ENCODE peak calls at places on chromosomes 11 and 22, in eight cellular contexts. One of them, this sample, is unnamed.

GRCh38 chr11:61607920-61608599 is 27.2 kb upstream of the SYT7 start:
- DNase-seq in endothelial cell of umbilical vein: no peak
- DNase-seq in transverse colon: no peak
- DNase-seq in A549: no peak
- DNase-seq in uterus: no peak
- DNase-seq in IMR-90: no peak
- DNase-seq in GM12891: no peak
- DNase-seq in stomach: no peak
- DNase-seq in this sample: no peak

GRCh38 chr22:17678817-17679385 is 40.3 kb downstream of the BCL2L13 start:
- DNase-seq in GM12891: no peak
- DNase-seq in IMR-90: no peak
- DNase-seq in A549: no peak
- DNase-seq in uterus: no peak
- DNase-seq in endothelial cell of umbilical vein: no peak
- DNase-seq in transverse colon: no peak
- DNase-seq in stomach: no peak
- DNase-seq in this sample: no peak

GRCh38 chr11:83292709-83293435 is 6.7 kb upstream of the CCDC90B start:
- DNase-seq in transverse colon: no peak
- DNase-seq in IMR-90: peak
- DNase-seq in stomach: no peak
- DNase-seq in endothelial cell of umbilical vein: peak
- DNase-seq in A549: peak
- DNase-seq in uterus: peak
- DNase-seq in GM12891: peak
- DNase-seq in this sample: peak

GRCh38 chr11:2806351-2807058 is 79.1 kb downstream of the CDKN1C start:
- DNase-seq in stomach: peak
- DNase-seq in endothelial cell of umbilical vein: no peak
- DNase-seq in transverse colon: peak
- DNase-seq in IMR-90: no peak
- DNase-seq in GM12891: no peak
- DNase-seq in uterus: peak
- DNase-seq in A549: no peak
- DNase-seq in this sample: no peak

GRCh38 chr11:124807201-124807600 is 7.0 kb upstream of the MSANTD2 start:
- DNase-seq in transverse colon: no peak
- DNase-seq in stomach: no peak
- DNase-seq in endothelial cell of umbilical vein: no peak
- DNase-seq in A549: no peak
- DNase-seq in IMR-90: no peak
- DNase-seq in GM12891: no peak
- DNase-seq in uterus: no peak
- DNase-seq in this sample: no peak

GRCh38 chr11:113387605-113388211 is at the start of gene ANKK1:
- DNase-seq in IMR-90: no peak
- DNase-seq in uterus: no peak
- DNase-seq in stomach: no peak
- DNase-seq in endothelial cell of umbilical vein: no peak
- DNase-seq in A549: no peak
- DNase-seq in GM12891: no peak
- DNase-seq in transverse colon: peak
- DNase-seq in this sample: no peak

GRCh38 chr11:122180435-122180834 is 64.4 kb upstream of the BLID start:
- DNase-seq in A549: peak
- DNase-seq in transverse colon: no peak
- DNase-seq in stomach: no peak
- DNase-seq in uterus: peak
- DNase-seq in GM12891: no peak
- DNase-seq in IMR-90: peak
- DNase-seq in endothelial cell of umbilical vein: peak
- DNase-seq in this sample: no peak

GRCh38 chr11:1557168-1557884 is 14.7 kb downstream of the DUSP8 start:
- DNase-seq in GM12891: no peak
- DNase-seq in IMR-90: no peak
- DNase-seq in transverse colon: no peak
- DNase-seq in A549: no peak
- DNase-seq in uterus: no peak
- DNase-seq in stomach: no peak
- DNase-seq in endothelial cell of umbilical vein: no peak
- DNase-seq in this sample: no peak

GRCh38 chr22:44159230-44159629 is 21.5 kb upstream of the PARVG start:
- DNase-seq in uterus: peak
- DNase-seq in endothelial cell of umbilical vein: no peak
- DNase-seq in transverse colon: peak
- DNase-seq in stomach: no peak
- DNase-seq in GM12891: no peak
- DNase-seq in IMR-90: no peak
- DNase-seq in A549: no peak
- DNase-seq in this sample: no peak

GRCh38 chr11:17354070-17354924 is 2.7 kb downstream of the NCR3LG1 start:
- DNase-seq in stomach: peak
- DNase-seq in transverse colon: peak
- DNase-seq in A549: peak
- DNase-seq in endothelial cell of umbilical vein: peak
- DNase-seq in uterus: peak
- DNase-seq in GM12891: peak
- DNase-seq in IMR-90: peak
- DNase-seq in this sample: peak

GRCh38 chr11:8026982-8027381 is 39.8 kb downstream of the EIF3F start:
- DNase-seq in transverse colon: no peak
- DNase-seq in A549: no peak
- DNase-seq in IMR-90: no peak
- DNase-seq in stomach: no peak
- DNase-seq in endothelial cell of umbilical vein: no peak
- DNase-seq in GM12891: no peak
- DNase-seq in uterus: no peak
- DNase-seq in this sample: no peak

DNA sequence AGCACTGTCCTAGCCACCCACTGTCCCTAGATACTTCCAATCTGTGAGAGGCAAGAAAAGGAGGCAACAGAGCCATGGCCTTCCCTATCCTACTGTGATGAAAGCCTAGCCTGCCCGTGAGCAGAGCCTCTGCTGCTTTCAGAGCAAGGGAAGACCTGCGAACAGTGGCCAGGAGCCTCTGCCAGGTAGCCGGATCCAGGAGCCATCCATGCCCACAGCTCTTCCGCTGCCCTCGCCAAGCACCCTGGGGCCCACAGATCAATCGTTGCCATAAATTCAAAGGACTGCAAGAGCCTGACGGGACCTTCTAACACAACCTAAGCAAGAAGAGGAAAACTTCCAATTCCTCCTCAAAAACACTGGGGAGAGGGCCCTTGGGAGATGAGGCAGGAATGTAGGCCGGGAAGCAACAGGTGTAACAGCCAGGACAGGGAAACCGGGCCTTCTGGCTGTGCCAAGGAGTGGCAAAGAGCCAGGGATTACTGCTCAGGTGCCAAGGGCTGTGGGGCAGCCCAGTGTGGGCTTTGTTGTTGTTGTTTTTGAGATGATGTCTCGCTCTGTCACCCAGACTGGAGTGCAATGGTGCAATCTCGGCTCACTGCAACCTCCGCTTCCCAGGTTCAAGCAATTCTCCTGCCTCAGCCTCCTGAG is 18.1 kb downstream of the CSNK1E start:
- DNase-seq in stomach: no peak
- DNase-seq in uterus: no peak
- DNase-seq in IMR-90: no peak
- DNase-seq in A549: no peak
- DNase-seq in endothelial cell of umbilical vein: no peak
- DNase-seq in transverse colon: no peak
- DNase-seq in GM12891: no peak
- DNase-seq in this sample: no peak
- TF ChIP-seq POLR2A in stomach: no peak
- TF ChIP-seq POLR2A in uterus: no peak
- TF ChIP-seq POLR2A in IMR-90: no peak
- TF ChIP-seq POLR2A in A549: no peak
- TF ChIP-seq POLR2A in endothelial cell of umbilical vein: no peak
- TF ChIP-seq POLR2A in transverse colon: no peak
- TF ChIP-seq POLR2A in GM12891: no peak
- TF ChIP-seq POLR2A in this sample: no peak

GRCh38 chr22:50627914-50628542 is at the start of gene ARSA:
- DNase-seq in GM12891: peak
- DNase-seq in endothelial cell of umbilical vein: peak
- DNase-seq in stomach: peak
- DNase-seq in A549: peak
- DNase-seq in uterus: peak
- DNase-seq in transverse colon: peak
- DNase-seq in IMR-90: peak
- DNase-seq in this sample: no peak
- TF ChIP-seq POLR2A in GM12891: no peak
- TF ChIP-seq POLR2A in endothelial cell of umbilical vein: peak
- TF ChIP-seq POLR2A in stomach: no peak
- TF ChIP-seq POLR2A in A549: peak
- TF ChIP-seq POLR2A in uterus: peak
- TF ChIP-seq POLR2A in transverse colon: peak
- TF ChIP-seq POLR2A in IMR-90: no peak
- TF ChIP-seq POLR2A in this sample: peak

GRCh38 chr11:111923951-111924350 is 5.2 kb downstream of the C11orf52 start:
- DNase-seq in uterus: no peak
- DNase-seq in GM12891: no peak
- DNase-seq in IMR-90: no peak
- DNase-seq in A549: no peak
- DNase-seq in endothelial cell of umbilical vein: no peak
- DNase-seq in transverse colon: no peak
- DNase-seq in stomach: no peak
- DNase-seq in this sample: no peak

GRCh38 chr11:111923351-111923788 is 4.7 kb downstream of the C11orf52 start:
- DNase-seq in IMR-90: peak
- DNase-seq in A549: no peak
- DNase-seq in endothelial cell of umbilical vein: peak
- DNase-seq in GM12891: no peak
- DNase-seq in transverse colon: no peak
- DNase-seq in stomach: no peak
- DNase-seq in uterus: no peak
- DNase-seq in this sample: no peak

GRCh38 chr11:111925953-111926352 is 7.2 kb downstream of the C11orf52 start:
- DNase-seq in GM12891: no peak
- DNase-seq in uterus: peak
- DNase-seq in A549: no peak
- DNase-seq in transverse colon: no peak
- DNase-seq in IMR-90: no peak
- DNase-seq in stomach: no peak
- DNase-seq in endothelial cell of umbilical vein: no peak
- DNase-seq in this sample: no peak

GRCh38 chr11:111930472-111930871 is 6.7 kb upstream of the DIXDC1 start:
- DNase-seq in GM12891: no peak
- DNase-seq in stomach: no peak
- DNase-seq in endothelial cell of umbilical vein: no peak
- DNase-seq in A549: no peak
- DNase-seq in IMR-90: no peak
- DNase-seq in transverse colon: no peak
- DNase-seq in uterus: no peak
- DNase-seq in this sample: no peak

DNA sequence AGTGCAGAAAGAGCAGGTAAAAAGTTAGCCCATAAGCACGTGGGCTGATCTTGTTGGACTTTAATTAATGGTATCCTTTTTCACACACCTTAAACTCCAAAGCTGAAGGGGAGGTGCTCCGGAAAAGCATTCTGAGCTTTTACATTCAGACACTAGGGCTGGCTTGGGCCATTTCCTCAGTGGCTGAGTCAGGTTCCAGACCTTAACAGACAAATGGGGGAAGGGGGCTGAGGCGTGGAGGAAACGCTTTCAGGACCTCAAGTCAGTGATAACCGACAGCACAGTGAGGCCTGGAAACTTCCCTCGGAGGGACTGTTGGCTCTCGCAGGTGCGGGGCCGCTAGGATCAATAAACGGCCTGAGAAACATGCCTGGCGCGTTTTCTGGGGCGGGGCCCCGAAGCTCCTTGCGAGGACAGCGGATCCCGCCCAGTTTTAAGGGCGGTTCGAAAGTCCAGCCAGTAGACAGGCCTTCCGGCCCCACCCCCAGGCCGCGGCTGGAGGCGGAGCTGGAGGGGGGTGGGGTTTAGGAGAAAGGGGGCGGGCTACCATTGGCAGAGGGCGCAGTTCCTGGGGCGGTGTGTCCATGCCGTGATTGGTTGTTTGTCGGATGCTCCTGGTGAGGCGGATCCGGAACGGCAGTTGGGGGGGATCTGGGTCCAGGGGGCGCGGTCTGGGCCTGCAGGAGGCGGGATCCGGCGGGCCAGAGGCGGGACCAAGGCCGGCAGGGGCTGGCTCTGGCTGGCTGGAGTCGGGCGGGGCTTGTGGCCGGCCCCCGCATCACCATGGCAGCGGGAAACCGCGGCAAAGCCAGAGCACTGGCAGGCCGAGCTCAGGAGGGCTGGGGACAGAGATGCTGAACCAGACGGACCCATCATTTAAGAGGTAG is 8.0 kb downstream of the C11orf52 start:
- DNase-seq in GM12891: peak
- DNase-seq in A549: peak
- DNase-seq in transverse colon: peak
- DNase-seq in stomach: peak
- DNase-seq in uterus: peak
- DNase-seq in endothelial cell of umbilical vein: peak
- DNase-seq in IMR-90: peak
- DNase-seq in this sample: peak
- TF ChIP-seq POLR2A in GM12891: no peak
- TF ChIP-seq POLR2A in A549: peak
- TF ChIP-seq POLR2A in transverse colon: peak
- TF ChIP-seq POLR2A in stomach: no peak
- TF ChIP-seq POLR2A in uterus: peak
- TF ChIP-seq POLR2A in endothelial cell of umbilical vein: peak
- TF ChIP-seq POLR2A in IMR-90: peak
- TF ChIP-seq POLR2A in this sample: no peak

GRCh38 chr11:106077609-106078517 is at the start of gene AASDHPPT:
- DNase-seq in uterus: peak
- DNase-seq in GM12891: no peak
- DNase-seq in transverse colon: no peak
- DNase-seq in IMR-90: peak
- DNase-seq in A549: peak
- DNase-seq in stomach: peak
- DNase-seq in endothelial cell of umbilical vein: peak
- DNase-seq in this sample: no peak
- TF ChIP-seq POLR2A in uterus: no peak
- TF ChIP-seq POLR2A in GM12891: peak
- TF ChIP-seq POLR2A in transverse colon: peak
- TF ChIP-seq POLR2A in IMR-90: peak
- TF ChIP-seq POLR2A in A549: peak
- TF ChIP-seq POLR2A in stomach: no peak
- TF ChIP-seq POLR2A in endothelial cell of umbilical vein: peak
- TF ChIP-seq POLR2A in this sample: peak